ENCODE peak calls at places on chromosomes 3 and 15, in seven cellular contexts. J is foreskin fibroblast, Q is left lung, B is stomach, L is fibroblast of pulmonary artery, R is neural progenitor cell, M is cardiac fibroblast. T is an unnamed sample.

GRCh38 chr15:61335998-61336648 is 107.0 kb upstream of the RORA start:
- DNase-seq in J (peak), Q (no peak), B (no peak), L (no peak), R (no peak), M (no peak), T (no peak)

GRCh38 chr3:21745971-21746370 is 5.0 kb downstream of the ZNF385D start:
- DNase-seq in J (no peak), Q (no peak), B (no peak), L (peak), R (no peak), M (peak), T (no peak)

GRCh38 chr3:38805765-38806386 is 10.1 kb downstream of the SCN10A start:
- DNase-seq in J (peak), Q (no peak), B (no peak), L (peak), R (peak), M (peak), T (peak)

GRCh38 chr3:111735271-111735758 is 123.8 kb upstream of the PHLDB2 start:
- DNase-seq in J (peak), Q (no peak), B (no peak), L (peak), R (no peak), M (peak), T (no peak)

GRCh38 chr3:161510510-161511260 is 14.1 kb downstream of the OTOL1 start:
- DNase-seq in J (no peak), Q (no peak), B (no peak), L (no peak), R (no peak), M (no peak), T (no peak)

GRCh38 chr3:57855943-57856342 is 99.8 kb downstream of the SLMAP start:
- DNase-seq in J (no peak), Q (no peak), B (no peak), L (no peak), R (no peak), M (peak), T (no peak)

GRCh38 chr3:140499114-140499757 is 178.6 kb upstream of the TRIM42 start:
- DNase-seq in J (peak), Q (no peak), B (no peak), L (peak), R (peak), M (peak), T (no peak)

GRCh38 chr3:37024092-37024491 is 30.8 kb downstream of the MLH1 start:
- DNase-seq in J (peak), Q (no peak), B (no peak), L (peak), R (no peak), M (peak), T (no peak)

GRCh38 chr3:14816359-14816758 is 2.4 kb upstream of the FGD5 start:
- DNase-seq in J (no peak), Q (no peak), B (no peak), L (no peak), R (no peak), M (no peak), T (no peak)

GRCh38 chr15:40906947-40907802 is 12.9 kb downstream of the VPS18 start:
- DNase-seq in J (peak), Q (no peak), B (peak), L (no peak), R (no peak), M (no peak), T (peak)

GRCh38 chr3:180036678-180037455 is at the start of gene PEX5L:
- DNase-seq in J (peak), Q (peak), B (peak), L (peak), R (peak), M (peak), T (no peak)

GRCh38 chr15:48465410-48465809 is 134.2 kb downstream of the DUT start:
- DNase-seq in J (no peak), Q (no peak), B (no peak), L (no peak), R (no peak), M (no peak), T (no peak)
- H3K4me3 ChIP-seq in J (no peak), Q (no peak), B (no peak), L (no peak), R (no peak), M (no peak), T (no peak)

GRCh38 chr3:56775356-56775914 is 26.3 kb downstream of the ARHGEF3 start:
- DNase-seq in J (peak), Q (no peak), B (no peak), L (no peak), R (peak), M (no peak), T (no peak)
- H3K4me3 ChIP-seq in J (peak), Q (no peak), B (no peak), L (no peak), R (no peak), M (no peak), T (no peak)

DNA sequence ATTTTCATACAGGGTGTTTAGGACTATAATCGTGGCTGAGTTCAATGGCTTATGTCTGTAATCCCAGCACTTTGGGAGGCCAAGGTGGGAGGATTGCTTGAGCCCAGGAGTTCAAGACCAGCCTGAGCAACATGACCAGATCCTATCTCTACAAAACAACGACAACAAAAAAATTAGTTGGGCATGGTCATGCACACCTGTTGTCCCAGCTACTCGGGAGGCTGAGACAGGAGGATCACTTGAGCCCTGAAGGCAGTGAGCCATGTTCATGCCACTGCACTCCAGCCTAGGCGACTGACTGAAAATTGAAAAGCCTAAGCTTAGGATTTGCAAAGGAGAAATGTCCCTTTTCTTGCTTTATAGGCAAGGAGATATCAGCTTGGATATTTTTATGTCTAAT is 1.5 kb downstream of the BRK1 start:
- DNase-seq in J (no peak), Q (no peak), B (no peak), L (no peak), R (no peak), M (no peak), T (no peak)
- H3K4me3 ChIP-seq in J (peak), Q (peak), B (peak), L (peak), R (peak), M (no peak), T (no peak)

DNA sequence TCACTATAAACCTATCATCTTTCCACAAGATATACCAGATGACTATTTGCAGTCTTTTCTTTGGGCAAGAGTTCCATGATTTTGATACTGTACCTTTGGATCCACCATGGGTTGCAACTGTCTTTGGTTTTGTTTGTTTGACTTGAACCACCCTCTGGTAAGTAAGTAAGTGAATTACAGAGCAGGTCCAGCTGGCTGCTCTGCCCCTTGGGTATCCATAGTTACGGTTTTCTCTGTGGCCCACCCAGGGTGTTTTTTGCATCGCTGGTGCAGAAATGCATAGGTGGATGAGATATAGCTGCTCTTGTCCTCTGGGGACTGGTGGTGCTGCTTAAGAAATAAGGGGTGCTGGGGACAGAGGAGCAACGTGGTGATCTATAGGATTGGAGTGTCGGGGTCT is 33.8 kb downstream of the CHDH start:
- DNase-seq in J (no peak), Q (no peak), B (no peak), L (no peak), R (peak), M (no peak), T (no peak)
- H3K4me3 ChIP-seq in J (no peak), Q (no peak), B (no peak), L (no peak), R (no peak), M (no peak), T (no peak)

GRCh38 chr15:92907229-92907628 is 7.1 kb downstream of the CHD2 start:
- DNase-seq in J (no peak), Q (no peak), B (no peak), L (no peak), R (no peak), M (peak), T (no peak)

GRCh38 chr15:92908369-92909057 is 8.4 kb downstream of the CHD2 start:
- DNase-seq in J (no peak), Q (no peak), B (no peak), L (no peak), R (no peak), M (no peak), T (no peak)

GRCh38 chr15:92907880-92908279 is 7.8 kb downstream of the CHD2 start:
- DNase-seq in J (peak), Q (no peak), B (no peak), L (peak), R (no peak), M (peak), T (no peak)

GRCh38 chr15:92910451-92910850 is 10.3 kb downstream of the CHD2 start:
- DNase-seq in J (no peak), Q (no peak), B (no peak), L (no peak), R (no peak), M (no peak), T (no peak)

GRCh38 chr15:92909131-92909781 is 9.1 kb downstream of the CHD2 start:
- DNase-seq in J (no peak), Q (no peak), B (no peak), L (peak), R (no peak), M (peak), T (no peak)
- H3K4me3 ChIP-seq in J (no peak), Q (no peak), B (no peak), L (no peak), R (no peak), M (no peak), T (no peak)

GRCh38 chr15:25850154-25851111 is 12.7 kb downstream of the ATP10A start:
- DNase-seq in J (peak), Q (peak), B (peak), L (peak), R (peak), M (peak), T (peak)
- H3K4me3 ChIP-seq in J (peak), Q (peak), B (peak), L (peak), R (peak), M (peak), T (peak)

DNA sequence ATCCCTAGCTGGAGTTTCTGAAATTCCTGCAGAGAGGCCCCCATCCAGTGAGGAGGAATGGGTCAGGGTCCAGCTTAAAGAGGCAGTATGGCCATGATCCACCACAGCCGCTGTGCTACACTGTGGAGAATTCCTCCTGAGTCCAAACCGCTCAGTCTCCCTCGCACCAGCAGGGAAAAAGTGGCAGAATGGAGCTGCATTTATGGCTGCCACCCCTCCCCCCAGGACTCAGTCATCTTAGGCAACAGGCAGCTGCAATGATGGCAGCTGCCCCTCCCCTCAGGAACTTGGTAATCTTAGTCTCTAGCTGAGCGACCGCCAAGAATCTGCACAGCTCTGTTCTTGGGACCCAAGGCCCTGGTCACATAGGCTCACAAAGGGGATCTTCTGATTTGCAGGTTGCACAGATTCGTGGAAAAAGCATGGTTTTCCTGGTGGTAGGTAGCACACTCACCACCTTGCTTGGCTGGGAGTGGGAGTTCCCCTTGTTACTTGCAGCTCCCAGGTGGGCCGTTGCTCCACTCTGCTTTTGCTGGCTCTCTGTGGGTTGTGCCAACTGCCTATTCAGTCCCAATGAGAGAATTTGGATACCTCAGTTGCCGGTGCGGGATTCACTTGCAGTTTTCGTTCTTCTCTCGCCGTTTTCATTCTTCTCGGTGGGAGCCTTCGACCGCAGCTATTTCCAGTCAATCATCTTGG is 204.1 kb downstream of the STXBP5L start:
- DNase-seq in J (no peak), Q (no peak), B (no peak), L (no peak), R (peak), M (no peak), T (no peak)
- H3K4me3 ChIP-seq in J (no peak), Q (no peak), B (no peak), L (no peak), R (no peak), M (no peak), T (no peak)

DNA sequence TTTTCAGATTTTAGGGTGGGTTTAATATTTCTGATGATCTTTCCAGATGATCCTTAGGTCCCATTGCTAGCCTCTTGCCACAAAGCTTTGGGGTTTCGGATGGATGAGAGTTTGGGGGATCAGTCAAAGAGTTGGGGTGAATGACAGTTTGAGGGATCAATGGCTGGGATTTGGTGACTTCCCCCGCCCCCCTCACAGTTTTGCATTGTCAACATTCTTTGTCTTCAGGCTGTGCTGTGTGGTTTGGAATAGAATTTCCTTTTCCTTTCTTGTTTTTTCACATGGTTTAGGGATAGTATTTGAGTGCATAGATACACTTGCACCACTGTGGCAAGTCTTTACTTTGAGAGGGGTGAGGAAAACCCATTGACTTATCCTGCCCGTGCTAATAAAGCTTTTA is 14.3 kb downstream of the MEF2A start:
- DNase-seq in J (no peak), Q (no peak), B (no peak), L (no peak), R (peak), M (no peak), T (no peak)
- H3K4me3 ChIP-seq in J (no peak), Q (no peak), B (no peak), L (no peak), R (no peak), M (no peak), T (no peak)